ENCODE peak calls at places on chromosomes 4 and X, in nine cellular contexts. R is endodermal cell, M is heart left ventricle, U is left lung, T is B cell, C is tibial artery, F is HFFc6, H is fibroblast of the aortic adventitia, P is astrocyte of the spinal cord. G is an unnamed sample.
A peak's percentile ranks its signal among the peaks of the same experiment; 100 is the strongest.

GRCh38 chr4:16217300-16218051 is 8.8 kb downstream of the TAPT1 start:
- DNase-seq in R (no peak), M (no peak), U (no peak), T (peak; percentile 23), C (no peak), F (no peak), H (no peak), P (no peak), G (no peak)

GRCh38 chr4:10354225-10354624 is 103.0 kb downstream of the ZNF518B start:
- DNase-seq in R (no peak), M (no peak), U (peak; percentile 52), T (no peak), C (no peak), F (no peak), H (no peak), P (no peak), G (no peak)

GRCh38 chr4:149523039-149523438 is 292.6 kb downstream of the IQCM start:
- DNase-seq in R (no peak), M (no peak), U (no peak), T (no peak), C (no peak), F (no peak), H (no peak), P (no peak), G (no peak)

GRCh38 chrX:42732506-42732905 is 45.5 kb downstream of the PPP1R2C start:
- DNase-seq in R (no peak), M (peak; percentile 6), U (no peak), T (no peak), C (no peak), F (no peak), H (peak; percentile 79), P (no peak), G (no peak)

GRCh38 chr4:78584863-78585576 is 33.5 kb downstream of the ANXA3 start:
- DNase-seq in R (no peak), M (no peak), U (no peak), T (no peak), C (no peak), F (peak; percentile 24), H (peak; percentile 40), P (no peak), G (no peak)

GRCh38 chrX:77785400-77785745 is 643 bp downstream of the ATRX start:
- DNase-seq in R (peak; percentile 59), M (peak; percentile 10), U (no peak), T (peak; percentile 38), C (no peak), F (no peak), H (peak; percentile 15), P (peak; percentile 18), G (no peak)

GRCh38 chr4:186298034-186298647 is 32.2 kb downstream of the F11 start:
- DNase-seq in R (peak; percentile 72), M (no peak), U (no peak), T (no peak), C (no peak), F (no peak), H (no peak), P (no peak), G (no peak)

GRCh38 chr4:126955292-126956191 is 677.2 kb upstream of the INTU start:
- DNase-seq in R (peak; percentile 58), M (no peak), U (no peak), T (no peak), C (peak; percentile 60), F (no peak), H (no peak), P (no peak), G (no peak)

GRCh38 chr4:163665521-163666334 is 171.2 kb downstream of the TMA16 start:
- DNase-seq in R (no peak), M (no peak), U (no peak), T (peak; percentile 26), C (no peak), F (no peak), H (no peak), P (no peak), G (no peak)
- TF ChIP-seq CTCF in R (no peak), M (no peak), U (no peak), T (peak; percentile 42), C (no peak), F (peak; percentile 24), H (no peak), P (no peak), G (no peak)

GRCh38 chr4:12595986-12596385 is 888.2 kb downstream of the RAB28 start:
- DNase-seq in R (peak; percentile 53), M (no peak), U (no peak), T (no peak), C (no peak), F (no peak), H (no peak), P (no peak), G (no peak)
- TF ChIP-seq CTCF in R (peak; percentile 75), M (no peak), U (no peak), T (no peak), C (no peak), F (peak; percentile 20), H (peak; percentile 42), P (no peak), G (no peak)

GRCh38 chrX:119573840-119574393 is 446 bp upstream of the UBE2A start:
- DNase-seq in R (peak; percentile 67), M (peak; percentile 24), U (peak; percentile 37), T (no peak), C (peak; percentile 69), F (peak; percentile 8), H (peak; percentile 55), P (peak; percentile 51), G (no peak)
- TF ChIP-seq CTCF in R (no peak), M (no peak), U (no peak), T (no peak), C (no peak), F (no peak), H (no peak), P (no peak), G (no peak)

DNA sequence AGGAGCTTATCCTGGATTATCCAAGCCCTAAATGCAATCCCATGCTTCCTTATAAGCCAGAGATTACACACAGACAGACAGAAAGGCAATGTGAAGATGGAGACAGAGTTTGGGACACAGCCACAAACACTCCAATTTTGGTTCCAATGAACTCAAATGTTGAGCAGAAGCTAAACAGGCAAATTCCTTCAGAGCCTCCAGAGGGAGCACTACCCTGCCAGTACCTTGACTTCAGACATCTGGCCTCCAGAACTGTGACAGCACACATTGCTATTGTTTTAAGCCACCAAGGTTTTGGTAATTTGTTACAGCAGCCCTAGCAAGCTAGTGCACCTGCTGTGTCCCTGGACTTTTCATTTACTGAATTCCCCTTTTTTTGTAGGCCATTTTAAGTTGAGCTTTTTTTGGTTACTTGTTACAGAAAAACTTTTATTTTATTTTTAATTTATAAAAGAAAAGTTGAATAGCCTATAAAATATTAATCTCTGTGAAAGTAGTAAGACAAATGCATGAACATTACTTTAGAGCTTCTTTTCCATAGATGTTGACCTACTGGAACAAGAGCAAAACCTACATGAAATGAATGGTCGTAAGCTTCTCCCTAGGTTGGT is 33.4 kb upstream of the SRD5A3 start:
- DNase-seq in R (peak; percentile 63), M (peak; percentile 52), U (no peak), T (peak; percentile 28), C (no peak), F (peak; percentile 40), H (peak; percentile 72), P (peak; percentile 45), G (no peak)
- TF ChIP-seq CTCF in R (peak; percentile 82), M (peak; percentile 64), U (peak; percentile 55), T (peak; percentile 53), C (peak; percentile 34), F (peak; percentile 81), H (peak; percentile 82), P (peak; percentile 82), G (peak; percentile 54)

GRCh38 chr4:12674184-12674583 is 810.0 kb downstream of the RAB28 start:
- DNase-seq in R (no peak), M (no peak), U (no peak), T (no peak), C (no peak), F (no peak), H (no peak), P (no peak), G (no peak)

DNA sequence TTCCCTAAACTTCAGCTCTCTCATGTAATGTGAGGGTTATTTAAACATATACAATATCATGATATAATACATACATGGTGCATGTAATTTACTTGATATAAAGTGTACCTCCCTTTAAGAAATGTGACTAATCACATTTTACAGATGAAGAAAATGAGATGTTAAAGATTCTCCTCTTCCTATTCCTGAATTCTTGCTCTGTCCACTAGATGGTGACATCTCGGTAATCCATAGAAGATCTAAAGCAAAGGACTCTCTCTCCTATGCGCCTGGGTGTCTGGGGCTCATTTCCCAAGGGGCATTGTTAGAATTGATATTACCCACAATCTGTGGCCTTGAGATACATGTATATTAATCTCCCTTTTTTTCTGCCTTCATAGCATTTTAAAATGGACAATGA is 804.9 kb downstream of the RAB28 start:
- DNase-seq in R (no peak), M (no peak), U (no peak), T (no peak), C (no peak), F (no peak), H (peak; percentile 3), P (no peak), G (no peak)
- TF ChIP-seq CTCF in R (peak; percentile 77), M (peak; percentile 21), U (no peak), T (no peak), C (no peak), F (peak; percentile 27), H (peak; percentile 39), P (no peak), G (no peak)